ENCODE peak calls at places on chromosomes 13 and 19, in five cellular contexts. X is right atrium auricular region, W is cardiac muscle cell, B is stomach, O is prostate gland. I is an unnamed sample. For H3K9me3, the result is how much of the 10 kb centered on the place peaks cover.

GRCh38 chr19:19447536-19448237 is 42.2 kb downstream of the GATAD2A start:
- DNase-seq in X (no peak), W (no peak), B (no peak), O (no peak), I (no peak)

GRCh38 chr19:16590876-16591802 is 18.9 kb upstream of the SLC35E1 start:
- DNase-seq in X (no peak), W (no peak), B (no peak), O (no peak), I (no peak)

GRCh38 chr19:10478476-10478875 is 24.7 kb downstream of the KEAP1 start:
- DNase-seq in X (no peak), W (no peak), B (no peak), O (no peak), I (no peak)

GRCh38 chr19:47373246-47374240 is 24.4 kb downstream of the DHX34 start:
- DNase-seq in X (no peak), W (no peak), B (no peak), O (no peak), I (no peak)

GRCh38 chr19:18436651-18437478 is 1.1 kb downstream of the ISYNA1 start:
- DNase-seq in X (peak), W (peak), B (peak), O (peak), I (peak)

GRCh38 chr13:97223711-97224461 is 1.8 kb downstream of the MBNL2 start:
- DNase-seq in X (peak), W (peak), B (peak), O (peak), I (no peak)

GRCh38 chr19:33064117-33064777 is 441 bp downstream of the RHPN2 start:
- DNase-seq in X (no peak), W (peak), B (peak), O (peak), I (no peak)

GRCh38 chr19:46887240-46887782 is 26.5 kb downstream of the ARHGAP35 start:
- DNase-seq in X (no peak), W (peak), B (no peak), O (no peak), I (no peak)

GRCh38 chr13:113859311-113860050 is 4.4 kb downstream of the GAS6 start:
- DNase-seq in X (peak), W (no peak), B (no peak), O (no peak), I (no peak)

GRCh38 chr13:68027311-68027710 is 797.2 kb upstream of the PCDH9 start:
- DNase-seq in X (no peak), W (no peak), B (no peak), O (no peak), I (no peak)

GRCh38 chr19:58570770-58571574 is 2.2 kb downstream of the MZF1 start:
- DNase-seq in X (no peak), W (no peak), B (no peak), O (no peak), I (no peak)

GRCh38 chr13:80341771-80342271 is 895 bp upstream of the SPRY2 start:
- DNase-seq in X (peak), W (peak), B (no peak), O (peak), I (no peak)

GRCh38 chr13:40803316-40803715 is 13.9 kb downstream of the SLC25A15 start:
- DNase-seq in X (no peak), W (no peak), B (no peak), O (no peak), I (no peak)

GRCh38 chr13:38477676-38478075 is 128.0 kb downstream of the UFM1 start:
- DNase-seq in X (no peak), W (no peak), B (no peak), O (no peak), I (no peak)

GRCh38 chr13:102742506-102742905 is 31.1 kb downstream of the TEX30 start:
- DNase-seq in X (no peak), W (no peak), B (no peak), O (no peak), I (no peak)

DNA sequence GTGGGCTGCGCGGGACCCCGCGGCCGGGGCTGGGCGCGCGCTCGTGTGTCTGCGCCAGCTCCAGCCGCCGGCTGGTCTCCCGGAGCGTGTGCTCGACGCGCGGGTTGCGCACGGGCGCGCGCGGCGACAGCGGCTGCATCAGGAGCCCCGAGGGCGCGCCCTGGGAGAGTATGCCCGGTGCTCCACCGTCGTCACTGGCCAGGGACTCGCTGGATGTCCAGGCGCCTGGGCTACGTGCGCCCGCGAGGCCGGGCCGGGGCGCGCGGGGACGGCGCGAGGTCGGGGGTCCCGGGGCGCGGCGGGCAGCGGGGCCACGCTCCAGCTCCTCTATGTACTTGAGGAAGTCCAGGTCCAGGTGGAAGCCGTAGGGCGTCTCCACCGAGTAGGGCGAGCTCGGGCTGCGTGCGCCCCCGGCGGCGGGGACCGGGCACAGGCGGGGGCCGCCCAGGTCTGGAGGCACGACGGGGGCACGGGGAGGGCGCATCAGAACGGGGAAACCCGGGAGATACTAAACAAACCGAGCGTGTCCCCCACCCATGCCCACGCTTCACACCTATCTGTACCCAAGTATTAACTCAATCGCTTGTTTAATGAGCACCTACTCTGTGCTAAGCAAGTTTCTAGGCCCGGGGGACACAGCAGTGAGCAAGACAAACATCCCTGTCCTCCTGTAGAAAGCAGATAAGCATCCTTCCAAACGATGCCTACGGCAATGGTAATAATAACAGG is 7.6 kb downstream of the KANK3 start:
- DNase-seq in X (no peak), W (no peak), B (no peak), O (no peak), I (no peak)
- H3K4me3 ChIP-seq in X (peak), W (peak), B (peak), O (peak), I (no peak)

GRCh38 chr19:44232867-44233266 is 20.5 kb downstream of the ZNF227 start:
- DNase-seq in X (no peak), W (no peak), B (no peak), O (no peak), I (no peak)
- H3K9me3 ChIP-seq in X (half or more), W (under half), B (half or more), O (under half), I (under half)

GRCh38 chr13:51539887-51540286 is 44.4 kb upstream of the WDFY2 start:
- DNase-seq in X (no peak), W (peak), B (no peak), O (no peak), I (no peak)
- H3K4me3 ChIP-seq in X (no peak), W (no peak), B (no peak), O (no peak), I (no peak)

GRCh38 chr13:23766199-23766771 is 122.9 kb downstream of the MIPEP start:
- DNase-seq in X (no peak), W (no peak), B (no peak), O (no peak), I (no peak)

GRCh38 chr13:23766939-23767338 is 122.3 kb downstream of the MIPEP start:
- DNase-seq in X (no peak), W (no peak), B (no peak), O (no peak), I (no peak)

GRCh38 chr13:23767806-23768205 is 121.4 kb downstream of the MIPEP start:
- DNase-seq in X (no peak), W (no peak), B (no peak), O (no peak), I (no peak)

GRCh38 chr13:23763328-23763727 is 125.9 kb downstream of the MIPEP start:
- DNase-seq in X (no peak), W (no peak), B (no peak), O (no peak), I (no peak)

DNA sequence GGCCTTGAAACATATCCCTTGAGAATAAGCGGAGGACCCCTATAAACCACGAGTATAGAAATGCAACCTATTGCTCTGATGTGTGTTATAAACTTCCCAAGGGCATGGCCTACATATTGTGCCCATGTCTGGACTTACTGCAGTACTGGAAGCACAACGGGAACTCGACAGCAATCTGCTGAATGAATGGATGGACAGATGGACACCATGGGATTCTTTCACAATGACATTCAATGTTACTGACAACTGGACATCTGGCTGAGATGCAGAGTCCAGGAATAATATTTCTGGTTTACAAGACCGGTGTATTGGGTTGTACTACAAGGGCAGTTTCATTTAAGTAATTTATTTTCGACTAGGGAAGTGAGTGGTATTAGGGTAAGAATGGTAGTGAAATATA is 123.7 kb downstream of the MIPEP start:
- DNase-seq in X (no peak), W (no peak), B (no peak), O (no peak), I (no peak)
- H3K9me3 ChIP-seq in X (under half), W (under half), B (under half), O (under half), I (under half)